ENCODE peak calls at places on chromosomes 1 and 21, in eight cellular contexts. F, P, X, V, Y, K, D and U are unnamed samples.

GRCh38 chr1:84156210-84156621 is 12.1 kb downstream of the PRKACB start:
- DNase-seq in Y (no peak), X (peak), V (no peak), D (no peak), P (no peak), K (peak), F (no peak), U (no peak)

GRCh38 chr1:117581391-117581943 is 24.4 kb upstream of the TENT5C start:
- DNase-seq in D (no peak), F (no peak), X (no peak), P (no peak), K (no peak), Y (no peak), V (no peak), U (no peak)

GRCh38 chr1:206579747-206580437 is 32.4 kb downstream of the EIF2D start:
- DNase-seq in F (peak), X (no peak), P (peak), V (peak), Y (peak), K (peak), D (peak), U (peak)

GRCh38 chr1:94100785-94101612 is 19.9 kb downstream of the ABCA4 start:
- DNase-seq in F (no peak), K (peak), D (no peak), Y (no peak), V (no peak), P (no peak), X (no peak), U (no peak)

GRCh38 chr1:53328009-53328489 is at the start of gene LRP8:
- DNase-seq in Y (peak), X (peak), D (no peak), P (peak), K (peak), F (peak), V (peak), U (peak)

GRCh38 chr1:160629286-160630210 is 17.3 kb downstream of the SLAMF1 start:
- DNase-seq in D (no peak), P (no peak), X (no peak), V (peak), K (no peak), F (no peak), Y (peak), U (peak)

GRCh38 chr21:44006656-44007055 is 5.5 kb upstream of the TRAPPC10 start:
- DNase-seq in V (peak), P (no peak), Y (peak), K (peak), D (no peak), X (no peak), F (no peak), U (no peak)

GRCh38 chr1:21503706-21504377 is 5.4 kb upstream of the ALPL start:
- DNase-seq in K (no peak), Y (no peak), P (no peak), F (no peak), V (no peak), D (no peak), X (no peak), U (no peak)

GRCh38 chr1:66022904-66023620 is 230.4 kb downstream of the PDE4B start:
- DNase-seq in V (no peak), F (no peak), Y (no peak), P (peak), D (no peak), X (no peak), K (no peak), U (no peak)

GRCh38 chr1:54017979-54018378 is at the start of gene LDLRAD1:
- DNase-seq in X (no peak), K (no peak), F (no peak), P (no peak), D (no peak), V (no peak), Y (no peak), U (no peak)

GRCh38 chr1:10480614-10481013 is 5.9 kb downstream of the PEX14 start:
- DNase-seq in D (no peak), Y (no peak), K (no peak), V (no peak), X (no peak), F (no peak), P (no peak), U (no peak)

GRCh38 chr1:64476251-64476952 is 6.5 kb downstream of the CACHD1 start:
- DNase-seq in Y (no peak), K (peak), V (no peak), P (no peak), F (no peak), D (no peak), X (peak), U (no peak)

GRCh38 chr21:41319273-41319672 is 2.7 kb downstream of the FAM3B start:
- DNase-seq in Y (no peak), V (no peak), P (no peak), F (no peak), D (no peak), K (no peak), X (no peak), U (no peak)

GRCh38 chr1:15489052-15489736 is 13.3 kb downstream of the CELA2B start:
- DNase-seq in V (peak), F (no peak), P (no peak), Y (no peak), D (peak), X (no peak), K (no peak), U (no peak)

GRCh38 chr1:4970532-4970931 is 316.1 kb downstream of the AJAP1 start:
- DNase-seq in V (no peak), P (no peak), K (no peak), D (no peak), F (no peak), Y (no peak), X (no peak), U (no peak)

GRCh38 chr21:46100426-46100825 is 2.5 kb downstream of the COL6A2 start:
- DNase-seq in F (no peak), D (no peak), X (peak), Y (peak), P (no peak), K (peak), V (no peak), U (no peak)

GRCh38 chr1:64928325-64928724 is 38.0 kb downstream of the JAK1 start:
- DNase-seq in Y (no peak), P (peak), K (no peak), F (no peak), X (no peak), D (no peak), V (no peak), U (no peak)

GRCh38 chr1:119188926-119189325 is 48.5 kb upstream of the WARS2 start:
- DNase-seq in V (no peak), Y (no peak), K (no peak), D (no peak), P (no peak), X (no peak), F (no peak), U (no peak)

GRCh38 chr1:172293379-172293778 is 127.1 kb upstream of the C1orf105 start:
- DNase-seq in V (no peak), D (no peak), P (no peak), X (no peak), F (no peak), Y (no peak), K (no peak), U (no peak)

GRCh38 chr21:36209626-36210171 is 53.1 kb downstream of the DOP1B start:
- DNase-seq in F (peak), K (peak), Y (no peak), X (peak), V (no peak), P (peak), D (no peak), U (peak)

GRCh38 chr1:111142358-111142975 is 2.4 kb downstream of the CEPT1 start:
- DNase-seq in Y (no peak), F (no peak), D (no peak), K (no peak), P (peak), V (no peak), X (no peak), U (no peak)

GRCh38 chr21:45592626-45593134 is 50.4 kb upstream of the SLC19A1 start:
- DNase-seq in K (no peak), X (no peak), V (no peak), F (no peak), Y (no peak), P (no peak), D (no peak), U (no peak)

DNA sequence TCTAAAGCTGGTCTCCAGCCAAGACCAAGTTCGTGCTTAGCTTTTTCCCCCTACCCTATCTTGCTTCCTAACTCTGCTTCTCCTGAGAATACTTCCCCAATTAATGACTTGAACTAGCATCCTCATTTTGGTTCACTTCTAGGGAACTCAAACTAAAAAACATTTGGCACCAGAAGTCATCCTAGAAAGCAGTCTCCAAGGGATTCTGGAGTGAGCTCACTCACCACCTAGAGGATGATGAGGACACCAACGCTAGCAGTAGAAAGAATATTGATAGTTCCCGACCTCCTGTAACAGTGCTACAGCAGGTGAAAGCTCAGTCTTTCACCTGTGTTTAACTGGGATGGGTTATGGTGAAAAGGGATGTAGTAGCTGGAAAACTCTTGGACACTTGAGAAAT is 4.7 kb upstream of the PSMB2 start:
- DNase-seq in D (no peak), Y (no peak), K (no peak), X (no peak), F (no peak), V (no peak), P (no peak), U (no peak)
- TF ChIP-seq CTCF in D (no peak), Y (no peak), K (peak), X (peak), F (no peak), V (no peak), P (peak), U (no peak)

GRCh38 chr1:199954701-199955100 is 72.8 kb upstream of the NR5A2 start:
- DNase-seq in P (peak), V (no peak), Y (no peak), X (no peak), D (no peak), K (no peak), F (peak), U (no peak)
- TF ChIP-seq CTCF in P (peak), V (peak), Y (no peak), X (peak), D (no peak), K (peak), F (peak), U (no peak)

GRCh38 chr1:45198185-45198584 is 8.2 kb downstream of the ZSWIM5 start:
- DNase-seq in K (no peak), F (no peak), P (no peak), X (no peak), Y (no peak), V (no peak), D (no peak), U (no peak)

GRCh38 chr1:45205000-45205909 is 1.1 kb downstream of the ZSWIM5 start:
- DNase-seq in Y (peak), X (peak), K (no peak), V (peak), F (peak), P (peak), D (no peak), U (peak)

GRCh38 chr1:45200906-45201500 is 5.4 kb downstream of the ZSWIM5 start:
- DNase-seq in Y (no peak), P (no peak), D (no peak), F (no peak), K (no peak), V (no peak), X (no peak), U (no peak)

GRCh38 chr1:45196863-45197262 is 9.5 kb downstream of the ZSWIM5 start:
- DNase-seq in Y (no peak), D (no peak), V (no peak), F (no peak), P (no peak), X (no peak), K (no peak), U (no peak)

DNA sequence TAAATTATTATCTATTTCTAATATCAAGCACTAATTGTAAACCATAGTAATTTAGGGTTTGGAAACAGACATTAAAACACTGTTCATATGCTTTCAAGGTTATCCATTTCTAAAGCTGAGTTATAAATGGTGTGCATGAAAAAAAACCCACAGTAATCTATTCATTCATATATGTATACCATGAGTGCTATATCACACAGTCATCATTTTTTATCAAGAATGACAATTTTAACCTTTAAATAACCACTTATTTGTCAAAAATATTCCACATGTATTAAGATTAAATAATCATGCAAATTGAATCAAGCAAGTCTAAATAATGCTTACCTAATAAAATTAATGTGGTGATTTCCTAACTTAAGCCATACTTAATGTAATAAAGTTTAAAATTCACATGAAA is 6.0 kb downstream of the ZSWIM5 start:
- DNase-seq in V (no peak), X (no peak), K (no peak), F (no peak), Y (no peak), D (no peak), P (no peak), U (no peak)
- TF ChIP-seq CTCF in V (no peak), X (no peak), K (no peak), F (no peak), Y (no peak), D (no peak), P (no peak), U (no peak)

GRCh38 chr1:154616659-154617345 is 8.8 kb upstream of the ADAR start:
- DNase-seq in F (no peak), D (no peak), Y (no peak), X (no peak), P (no peak), K (no peak), V (peak), U (no peak)

GRCh38 chr1:154615411-154615810 is 7.4 kb upstream of the ADAR start:
- DNase-seq in P (no peak), K (no peak), X (no peak), D (no peak), V (no peak), F (no peak), Y (no peak), U (no peak)

GRCh38 chr1:154614247-154614646 is 6.3 kb upstream of the ADAR start:
- DNase-seq in Y (no peak), D (no peak), V (no peak), X (no peak), K (no peak), P (no peak), F (no peak), U (no peak)

GRCh38 chr1:154611150-154611865 is 3.3 kb upstream of the ADAR start:
- DNase-seq in K (no peak), X (no peak), D (no peak), P (no peak), V (no peak), Y (no peak), F (no peak), U (peak)

GRCh38 chr1:154614887-154615286 is 6.9 kb upstream of the ADAR start:
- DNase-seq in Y (no peak), V (no peak), D (no peak), K (no peak), F (no peak), P (no peak), X (no peak), U (peak)
- TF ChIP-seq CTCF in Y (no peak), V (no peak), D (no peak), K (no peak), F (no peak), P (no peak), X (no peak), U (no peak)